ENCODE peak calls at places on chromosomes 5 and 9, in six cellular contexts. One of them, this sample, is unnamed.

GRCh38 chr9:83056180-83056579 is 6.8 kb downstream of the RASEF start:
- DNase-seq in psoas muscle: no peak
- DNase-seq in GM10248: no peak
- DNase-seq in cerebellum: no peak
- DNase-seq in A549: peak
- DNase-seq in kidney: no peak
- DNase-seq in this sample: no peak

GRCh38 chr5:26942481-26942880 is 95.9 kb downstream of the CDH9 start:
- DNase-seq in cerebellum: no peak
- DNase-seq in psoas muscle: no peak
- DNase-seq in kidney: no peak
- DNase-seq in A549: peak
- DNase-seq in GM10248: no peak
- DNase-seq in this sample: no peak

GRCh38 chr5:135027699-135028615 is 6.1 kb downstream of the PITX1 start:
- DNase-seq in cerebellum: no peak
- DNase-seq in psoas muscle: peak
- DNase-seq in GM10248: no peak
- DNase-seq in A549: no peak
- DNase-seq in kidney: peak
- DNase-seq in this sample: no peak

GRCh38 chr5:132387649-132388117 is 18.2 kb downstream of the SLC22A5 start:
- DNase-seq in GM10248: peak
- DNase-seq in kidney: peak
- DNase-seq in cerebellum: no peak
- DNase-seq in psoas muscle: no peak
- DNase-seq in A549: peak
- DNase-seq in this sample: no peak

GRCh38 chr9:134698587-134699342 is 57.2 kb downstream of the COL5A1 start:
- DNase-seq in GM10248: peak
- DNase-seq in A549: peak
- DNase-seq in kidney: no peak
- DNase-seq in psoas muscle: peak
- DNase-seq in cerebellum: peak
- DNase-seq in this sample: peak

GRCh38 chr9:74500584-74500924 is 3.4 kb downstream of the RORB start:
- DNase-seq in psoas muscle: no peak
- DNase-seq in kidney: peak
- DNase-seq in A549: no peak
- DNase-seq in cerebellum: no peak
- DNase-seq in GM10248: no peak
- DNase-seq in this sample: peak

GRCh38 chr5:149007174-149007573 is 55.7 kb downstream of the SH3TC2 start:
- DNase-seq in cerebellum: no peak
- DNase-seq in psoas muscle: no peak
- DNase-seq in A549: no peak
- DNase-seq in kidney: no peak
- DNase-seq in GM10248: no peak
- DNase-seq in this sample: no peak

GRCh38 chr9:122158202-122158601 is 1.4 kb downstream of the NDUFA8 start:
- DNase-seq in psoas muscle: no peak
- DNase-seq in kidney: no peak
- DNase-seq in A549: peak
- DNase-seq in GM10248: peak
- DNase-seq in cerebellum: peak
- DNase-seq in this sample: peak

GRCh38 chr9:100739208-100739607 is 161.3 kb downstream of the CAVIN4 start:
- DNase-seq in GM10248: no peak
- DNase-seq in cerebellum: no peak
- DNase-seq in psoas muscle: no peak
- DNase-seq in kidney: no peak
- DNase-seq in A549: no peak
- DNase-seq in this sample: no peak

GRCh38 chr9:21677834-21678233 is 124.6 kb upstream of the MTAP start:
- DNase-seq in kidney: no peak
- DNase-seq in psoas muscle: no peak
- DNase-seq in GM10248: no peak
- DNase-seq in A549: peak
- DNase-seq in cerebellum: no peak
- DNase-seq in this sample: no peak

GRCh38 chr5:151157426-151158286 is at the start of gene ANXA6:
- DNase-seq in cerebellum: peak
- DNase-seq in kidney: peak
- DNase-seq in psoas muscle: peak
- DNase-seq in GM10248: peak
- DNase-seq in A549: peak
- DNase-seq in this sample: peak

GRCh38 chr5:112331892-112332291 is 87.2 kb downstream of the EPB41L4A start:
- DNase-seq in cerebellum: no peak
- DNase-seq in kidney: no peak
- DNase-seq in A549: no peak
- DNase-seq in psoas muscle: no peak
- DNase-seq in GM10248: no peak
- DNase-seq in this sample: no peak

GRCh38 chr5:87009146-87009545 is 258.5 kb upstream of the RASA1 start:
- DNase-seq in kidney: no peak
- DNase-seq in psoas muscle: no peak
- DNase-seq in GM10248: no peak
- DNase-seq in cerebellum: no peak
- DNase-seq in A549: no peak
- DNase-seq in this sample: no peak

GRCh38 chr5:21680661-21681060 is 1172.5 kb downstream of the CDH12 start:
- DNase-seq in cerebellum: no peak
- DNase-seq in psoas muscle: no peak
- DNase-seq in A549: no peak
- DNase-seq in GM10248: no peak
- DNase-seq in kidney: no peak
- DNase-seq in this sample: no peak

GRCh38 chr5:164672931-164673694 is 1167.7 kb downstream of the MAT2B start:
- DNase-seq in A549: peak
- DNase-seq in cerebellum: no peak
- DNase-seq in psoas muscle: no peak
- DNase-seq in kidney: no peak
- DNase-seq in GM10248: no peak
- DNase-seq in this sample: peak

GRCh38 chr9:97660345-97660744 is 26.7 kb downstream of the NCBP1 start:
- DNase-seq in kidney: no peak
- DNase-seq in psoas muscle: no peak
- DNase-seq in GM10248: no peak
- DNase-seq in A549: no peak
- DNase-seq in cerebellum: no peak
- DNase-seq in this sample: no peak

GRCh38 chr5:81750308-81751008 is 439 bp downstream of the SSBP2 start:
- DNase-seq in GM10248: peak
- DNase-seq in A549: no peak
- DNase-seq in psoas muscle: no peak
- DNase-seq in kidney: no peak
- DNase-seq in cerebellum: peak
- DNase-seq in this sample: peak

GRCh38 chr5:106530150-106530549 is 1140.6 kb downstream of the EFNA5 start:
- DNase-seq in psoas muscle: no peak
- DNase-seq in A549: no peak
- DNase-seq in cerebellum: no peak
- DNase-seq in kidney: no peak
- DNase-seq in GM10248: no peak
- DNase-seq in this sample: no peak

GRCh38 chr9:109910616-109911568 is 130.9 kb downstream of the PALM2AKAP2 start:
- DNase-seq in psoas muscle: no peak
- DNase-seq in GM10248: no peak
- DNase-seq in kidney: no peak
- DNase-seq in cerebellum: no peak
- DNase-seq in A549: peak
- DNase-seq in this sample: no peak

GRCh38 chr9:12684923-12685468 is 8.2 kb upstream of the TYRP1 start:
- DNase-seq in GM10248: no peak
- DNase-seq in kidney: no peak
- DNase-seq in A549: no peak
- DNase-seq in psoas muscle: no peak
- DNase-seq in cerebellum: no peak
- DNase-seq in this sample: no peak

This sample was measured in GM20000.